ENCODE peak calls at places on chromosomes 2 and 18, in seven cellular contexts. J, T, A, O, Q, H and Y are unnamed samples.

GRCh38 chr2:148257276-148257675 is 236.4 kb downstream of the MBD5 start:
- DNase-seq in O (no peak), T (no peak), Q (no peak), H (no peak), J (no peak), A (no peak), Y (no peak)

GRCh38 chr18:30787410-30787809 is 255.1 kb downstream of the DSC3 start:
- DNase-seq in H (no peak), A (no peak), O (no peak), Q (no peak), T (no peak), J (no peak), Y (no peak)

GRCh38 chr2:65377556-65378307 is 54.7 kb downstream of the SPRED2 start:
- DNase-seq in Q (no peak), O (no peak), H (no peak), A (no peak), J (peak), T (peak), Y (peak)

GRCh38 chr2:2763351-2763997 is 432.4 kb upstream of the MYT1L start:
- DNase-seq in H (no peak), Q (no peak), A (no peak), O (no peak), J (no peak), T (no peak), Y (no peak)

GRCh38 chr2:219179601-219180465 is 1.8 kb downstream of the RETREG2 start:
- DNase-seq in Q (no peak), J (no peak), A (no peak), H (no peak), T (no peak), O (no peak), Y (no peak)

GRCh38 chr18:42801706-42802105 is 313.8 kb downstream of the RIT2 start:
- DNase-seq in A (no peak), O (no peak), Q (no peak), H (no peak), J (no peak), T (peak), Y (peak)

GRCh38 chr18:57748770-57749603 is 54.1 kb downstream of the ATP8B1 start:
- DNase-seq in H (no peak), T (peak), O (no peak), Q (no peak), J (peak), A (no peak), Y (peak)

GRCh38 chr18:59551902-59552635 is 145.2 kb downstream of the CCBE1 start:
- DNase-seq in Q (no peak), T (no peak), H (no peak), O (no peak), J (no peak), A (no peak), Y (no peak)

GRCh38 chr18:71209944-71210343 is 921.1 kb downstream of the SOCS6 start:
- DNase-seq in O (no peak), A (no peak), H (no peak), Q (no peak), T (no peak), J (no peak), Y (peak)

GRCh38 chr2:237806334-237806733 is 7.8 kb downstream of the RBM44 start:
- DNase-seq in H (no peak), O (no peak), T (peak), Q (no peak), J (peak), A (no peak), Y (peak)

GRCh38 chr2:193476171-193476800 is 1281.6 kb upstream of the TMEFF2 start:
- DNase-seq in J (no peak), Q (no peak), H (no peak), T (no peak), O (no peak), A (no peak), Y (no peak)

GRCh38 chr2:232890896-232891601 is 21.0 kb downstream of the SNORC start:
- DNase-seq in T (no peak), O (peak), A (no peak), Q (no peak), J (peak), H (no peak), Y (peak)

GRCh38 chr2:234683950-234684349 is 187.1 kb upstream of the ARL4C start:
- DNase-seq in O (no peak), H (no peak), A (no peak), J (no peak), Q (no peak), T (no peak), Y (no peak)

GRCh38 chr2:197293252-197294007 is 17.1 kb downstream of the ANKRD44 start:
- DNase-seq in T (no peak), J (no peak), O (no peak), A (peak), Q (no peak), H (no peak), Y (no peak)

GRCh38 chr2:176999331-176999730 is 213.3 kb upstream of the HNRNPA3 start:
- DNase-seq in H (no peak), A (no peak), J (peak), T (peak), O (no peak), Q (no peak), Y (peak)

GRCh38 chr2:168392031-168392430 is 64.0 kb upstream of the CERS6 start:
- DNase-seq in A (no peak), Q (no peak), J (peak), H (no peak), O (no peak), T (peak), Y (peak)

GRCh38 chr2:242041816-242042215 is 172.3 kb downstream of the RTP5 start:
- DNase-seq in H (no peak), O (no peak), J (no peak), T (no peak), Q (no peak), A (no peak), Y (no peak)

GRCh38 chr2:23134726-23135125 is 250.3 kb upstream of the KLHL29 start:
- DNase-seq in H (no peak), O (no peak), T (no peak), Q (no peak), J (no peak), A (no peak), Y (no peak)

GRCh38 chr18:48675912-48676311 is 137.1 kb downstream of the CTIF start:
- DNase-seq in J (no peak), Q (no peak), H (no peak), A (no peak), T (no peak), O (peak), Y (no peak)

GRCh38 chr18:44917184-44917864 is 236.6 kb downstream of the SETBP1 start:
- DNase-seq in H (no peak), T (no peak), A (no peak), J (peak), Q (no peak), O (no peak), Y (peak)

GRCh38 chr2:15932394-15933183 is 7.8 kb upstream of the MYCN start:
- DNase-seq in H (no peak), T (no peak), O (no peak), A (no peak), J (no peak), Q (no peak), Y (no peak)

GRCh38 chr2:229900012-229900411 is 21.8 kb downstream of the TRIP12 start:
- DNase-seq in H (no peak), O (no peak), T (no peak), Q (no peak), A (no peak), J (no peak), Y (no peak)

GRCh38 chr2:219632758-219633101 is 5.3 kb downstream of the SLC4A3 start:
- DNase-seq in Q (no peak), J (no peak), O (peak), H (no peak), A (no peak), T (no peak), Y (no peak)

GRCh38 chr2:226184940-226185575 is 614.6 kb downstream of the IRS1 start:
- DNase-seq in J (peak), T (peak), Q (no peak), A (no peak), H (no peak), O (no peak), Y (peak)
- H3K4me3 ChIP-seq in J (peak), T (peak), Q (no peak), A (no peak), H (no peak), O (no peak), Y (no peak)

GRCh38 chr2:133566967-133567645 is 1.2 kb downstream of the NCKAP5 start:
- DNase-seq in H (no peak), J (peak), T (peak), A (no peak), O (no peak), Q (no peak), Y (peak)
- H3K4me3 ChIP-seq in H (peak), J (peak), T (no peak), A (no peak), O (no peak), Q (no peak), Y (no peak)

DNA sequence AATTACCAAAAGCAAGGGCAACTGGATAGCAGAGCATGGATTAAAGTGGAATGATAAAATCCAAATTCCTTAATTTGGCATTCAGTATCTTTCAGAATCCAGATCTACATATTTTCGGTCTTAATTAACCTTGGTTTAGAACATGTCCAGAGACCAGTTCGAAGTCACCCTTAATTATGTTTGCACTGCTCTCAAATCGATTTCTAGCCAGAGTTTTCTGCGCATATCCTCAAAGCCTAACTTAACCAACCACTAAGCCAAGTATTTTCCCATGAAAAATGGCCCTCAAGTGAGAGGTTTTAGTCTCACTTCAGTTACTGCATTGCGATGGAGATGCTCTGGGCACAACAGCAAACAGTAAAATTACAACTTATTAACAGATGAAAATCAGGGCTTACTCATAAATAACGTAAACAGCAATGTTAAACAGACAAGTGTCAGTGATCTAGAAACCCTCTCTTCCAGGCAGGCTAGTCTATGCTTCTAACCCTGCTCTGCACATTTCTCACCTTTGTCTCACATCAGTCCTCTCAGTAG is 4.5 kb downstream of the RTN4 start:
- DNase-seq in H (no peak), T (no peak), J (no peak), A (no peak), O (no peak), Q (no peak), Y (no peak)
- H3K4me3 ChIP-seq in H (peak), T (peak), J (peak), A (no peak), O (peak), Q (no peak), Y (peak)

GRCh38 chr2:178088774-178089173 is 16.2 kb upstream of the PDE11A start:
- DNase-seq in H (no peak), J (no peak), Q (no peak), T (no peak), O (no peak), A (no peak), Y (no peak)
- H3K4me3 ChIP-seq in H (no peak), J (no peak), Q (no peak), T (no peak), O (no peak), A (no peak), Y (no peak)